ENCODE peak calls at places on chromosomes 12 and 14, in seven cellular contexts. A is H1, F is IMR-90, C is testis, X is prostate gland, H is HCT116, N is suprapubic skin. O is an unnamed sample.

GRCh38 chr14:56150645-56151345 is 32.6 kb downstream of the PELI2 start:
- DNase-seq in N (no peak), C (no peak), F (no peak), A (no peak), X (no peak), H (no peak), O (no peak)

GRCh38 chr12:96033549-96034389 is 1.6 kb downstream of the LTA4H start:
- DNase-seq in A (no peak), F (no peak), C (no peak), X (no peak), N (no peak), H (no peak), O (no peak)

GRCh38 chr12:7121324-7121723 is 7.4 kb downstream of the RBP5 start:
- DNase-seq in N (no peak), H (no peak), C (no peak), A (no peak), F (no peak), X (no peak), O (no peak)

GRCh38 chr12:126772171-126772864 is 1494.7 kb upstream of the TMEM132C start:
- DNase-seq in A (no peak), H (peak; percentile 93), N (no peak), C (no peak), X (no peak), F (peak; percentile 2), O (no peak)

GRCh38 chr12:14193623-14194022 is 171.9 kb upstream of the ATF7IP start:
- DNase-seq in H (no peak), A (no peak), C (no peak), F (no peak), X (no peak), N (no peak), O (no peak)

GRCh38 chr12:15155271-15155670 is 65.9 kb downstream of the RERG start:
- DNase-seq in A (no peak), N (no peak), H (no peak), X (no peak), C (no peak), F (no peak), O (no peak)

GRCh38 chr14:77189479-77189878 is 7.9 kb downstream of the TMEM63C start:
- DNase-seq in H (no peak), N (no peak), F (no peak), C (no peak), X (no peak), A (no peak), O (no peak)

GRCh38 chr14:93096923-93097322 is 18.8 kb downstream of the ITPK1 start:
- DNase-seq in C (no peak), F (no peak), N (no peak), X (no peak), A (no peak), H (no peak), O (no peak)

GRCh38 chr14:64841121-64841611 is 38.5 kb downstream of the SPTB start:
- DNase-seq in X (no peak), N (no peak), F (peak; percentile 62), A (peak; percentile 21), H (peak; percentile 56), C (no peak), O (no peak)

GRCh38 chr12:57031228-57031670 is 14.9 kb upstream of the TAC3 start:
- DNase-seq in C (no peak), A (no peak), F (no peak), X (peak; percentile 14), N (no peak), H (peak; percentile 18), O (no peak)

GRCh38 chr12:53623526-53623925 is 2.7 kb downstream of the ATF7 start:
- DNase-seq in H (no peak), C (peak; percentile 73), A (no peak), X (peak; percentile 41), N (no peak), F (peak; percentile 66), O (no peak)

GRCh38 chr14:103721334-103722120 is 5.9 kb downstream of the ZFYVE21 start:
- DNase-seq in N (no peak), X (no peak), F (peak; percentile 47), C (no peak), A (no peak), H (peak; percentile 86), O (no peak)

GRCh38 chr12:49366652-49367380 is 446 bp upstream of the SPATS2 start:
- DNase-seq in C (peak; percentile 94), A (peak; percentile 86), F (peak; percentile 94), H (peak; percentile 80), N (peak; percentile 92), X (peak; percentile 91), O (peak; percentile 95)
- TF ChIP-seq POLR2A in C (no peak), A (peak; percentile 70), F (peak; percentile 82), H (peak; percentile 71), N (no peak), X (peak; percentile 73), O (peak; percentile 61)

DNA sequence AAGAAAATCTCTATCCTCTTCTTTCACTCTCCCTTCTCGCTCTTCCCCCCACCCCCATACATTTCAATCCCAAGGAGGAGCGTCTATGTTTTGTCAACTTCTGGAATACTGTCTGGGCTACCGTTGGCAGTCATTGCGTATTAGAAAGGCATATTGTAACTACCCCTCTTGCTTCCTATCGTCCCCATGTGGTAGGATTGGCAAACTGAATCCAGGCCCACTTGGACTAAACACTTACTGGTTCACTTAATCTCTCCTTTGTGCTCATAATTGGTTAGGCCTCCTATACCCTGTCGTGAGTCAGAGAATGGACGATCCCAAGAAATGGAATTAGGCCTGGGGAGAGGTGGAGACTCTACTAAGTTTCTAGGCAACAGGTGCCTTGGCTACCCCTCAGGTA is 68.8 kb upstream of the SLC8A3 start:
- DNase-seq in A (peak; percentile 34), C (no peak), X (no peak), F (no peak), N (no peak), H (peak; percentile 60), O (no peak)
- TF ChIP-seq CTCF in A (no peak), C (no peak), X (no peak), F (no peak), N (no peak), H (peak; percentile 83), O (no peak)

GRCh38 chr14:80315681-80316080 is 104.4 kb upstream of the DIO2 start:
- DNase-seq in A (no peak), X (no peak), C (no peak), N (no peak), H (no peak), F (peak; percentile 42), O (no peak)
- H3K4me3 ChIP-seq in A (no peak overlapping the region), X (no peak overlapping the region), C (no peak overlapping the region), N (no peak overlapping the region), H (no peak overlapping the region), F (no peak overlapping the region), O (no peak overlapping the region)

GRCh38 chr14:89617471-89618291 is 200.6 kb upstream of the FOXN3 start:
- DNase-seq in H (no peak), F (peak; percentile 77), N (no peak), C (peak; percentile 56), X (peak; percentile 25), A (no peak), O (no peak)
- TF ChIP-seq POLR2A in H (no peak), F (no peak), N (no peak), C (no peak), X (no peak), A (no peak), O (no peak)

GRCh38 chr14:105335735-105336476 is 21.4 kb downstream of the PACS2 start:
- DNase-seq in N (no peak), F (no peak), C (peak; percentile 83), X (no peak), A (no peak), H (no peak), O (no peak)

GRCh38 chr14:105337433-105337832 is 22.9 kb downstream of the PACS2 start:
- DNase-seq in X (no peak), H (no peak), F (no peak), N (no peak), A (no peak), C (no peak), O (no peak)

GRCh38 chr14:105338392-105338791 is 23.8 kb downstream of the PACS2 start:
- DNase-seq in C (no peak), A (no peak), H (no peak), F (no peak), N (no peak), X (no peak), O (no peak)

GRCh38 chr14:105336477-105337287 is 22.1 kb downstream of the PACS2 start:
- DNase-seq in A (no peak), X (no peak), H (no peak), C (no peak), N (no peak), F (no peak), O (no peak)

GRCh38 chr14:105337966-105338365 is 23.4 kb downstream of the PACS2 start:
- DNase-seq in X (no peak), C (peak; percentile 66), N (no peak), H (no peak), F (no peak), A (no peak), O (no peak)
- TF ChIP-seq CTCF in X (no peak), C (no peak), N (no peak), H (no peak), F (no peak), A (no peak), O (no peak)

DNA sequence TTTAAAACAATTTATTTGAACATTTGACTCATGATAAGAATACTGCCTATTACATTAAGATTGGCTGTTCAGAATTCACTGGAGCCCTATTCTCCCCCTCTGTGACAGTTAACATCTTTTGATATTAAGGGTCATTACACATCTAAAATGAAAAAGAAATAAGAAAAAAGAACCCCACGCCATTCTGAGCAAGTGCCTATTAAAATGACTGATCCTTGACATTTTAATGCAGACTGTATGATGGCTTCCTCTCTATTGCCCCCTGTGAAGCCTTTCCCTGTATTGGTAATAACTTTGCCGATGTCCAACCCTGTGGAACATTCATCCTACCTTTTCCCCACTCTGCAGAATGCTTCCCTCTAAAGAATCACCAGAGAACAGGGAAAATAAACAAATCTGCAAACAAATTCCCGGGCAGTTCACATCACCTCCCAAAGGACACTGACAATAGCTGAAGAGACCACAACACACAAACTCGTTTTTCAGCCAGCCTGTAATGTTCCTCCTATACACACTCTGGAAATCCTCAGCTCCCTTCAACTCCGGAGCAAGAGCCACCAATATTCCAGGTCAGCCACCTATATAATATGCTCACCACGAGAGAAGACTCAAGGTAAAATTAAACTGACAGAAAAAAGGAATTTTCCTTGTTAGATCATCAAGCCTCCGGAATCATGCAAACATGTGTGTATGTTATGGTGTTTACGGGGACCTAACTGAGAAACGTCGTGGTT is 2.1 kb downstream of the NIN start:
- DNase-seq in N (no peak), F (no peak), H (no peak), C (no peak), A (no peak), X (no peak), O (no peak)
- H3K4me3 ChIP-seq in N (peak overlapping the region; percentile 73), F (no peak overlapping the region), H (no peak overlapping the region), C (no peak overlapping the region), A (peak overlapping the region; percentile 89), X (no peak overlapping the region), O (no peak overlapping the region)